ENCODE peak calls at places on chromosome X, in seven cellular contexts. D is Peyer's patch, Q is lower lobe of right lung, X is right cardiac atrium, G is endothelial cell of umbilical vein, T is cardiac muscle cell, Z is psoas muscle. W is an unnamed sample.

GRCh38 chrX:2692221-2693122 is 1.4 kb downstream of the CD99 start:
- DNase-seq in Z (peak; percentile 38), D (peak; percentile 59), Q (peak; percentile 62), X (peak; percentile 81), T (peak; percentile 58), G (peak; percentile 49), W (peak; percentile 49)

GRCh38 chrX:15761564-15762191 is 23.6 kb downstream of the CA5B start:
- DNase-seq in Q (no peak), Z (no peak), X (no peak), T (peak; percentile 35), G (peak; percentile 20), D (no peak), W (peak; percentile 44)

GRCh38 chrX:137164329-137164728 is 130.5 kb upstream of the GPR101 start:
- DNase-seq in X (no peak), G (no peak), Q (no peak), D (no peak), T (no peak), Z (no peak), W (no peak)

GRCh38 chrX:68935362-68935761 is 106.5 kb downstream of the EFNB1 start:
- DNase-seq in D (no peak), G (no peak), X (no peak), T (no peak), Z (no peak), Q (no peak), W (no peak)

GRCh38 chrX:53882331-53882730 is 161.9 kb downstream of the PHF8 start:
- DNase-seq in D (no peak), T (peak; percentile 2), X (no peak), G (no peak), Q (no peak), Z (no peak), W (no peak)

GRCh38 chrX:39791691-39792090 is 306.1 kb downstream of the BCOR start:
- DNase-seq in T (no peak), Z (no peak), D (no peak), X (no peak), G (no peak), Q (no peak), W (no peak)

GRCh38 chrX:138014577-138014976 is 448.6 kb downstream of the ZIC3 start:
- DNase-seq in X (no peak), T (no peak), Z (no peak), G (no peak), Q (no peak), D (no peak), W (no peak)

GRCh38 chrX:150690126-150690525 is 3.1 kb upstream of the MTMR1 start:
- DNase-seq in G (no peak), D (no peak), Z (no peak), T (no peak), X (no peak), Q (no peak), W (no peak)

GRCh38 chrX:139113682-139114081 is 402.2 kb upstream of the FGF13 start:
- DNase-seq in Q (no peak), Z (no peak), X (no peak), T (no peak), G (no peak), D (no peak), W (no peak)
- H3K4me1 ChIP-seq in Q (no peaks in the 10 kb centered on the region), Z (peaks cover 9% of the 10 kb centered on the region), X (no peaks in the 10 kb centered on the region), T (no peaks in the 10 kb centered on the region), G (no peaks in the 10 kb centered on the region), D (no peaks in the 10 kb centered on the region), W (no peaks in the 10 kb centered on the region)

GRCh38 chrX:5632061-5632614 is 596.5 kb downstream of the NLGN4X start:
- DNase-seq in Q (no peak), G (no peak), X (no peak), D (no peak), Z (no peak), T (peak; percentile 38), W (no peak)
- H3K4me3 ChIP-seq in Q (no peak overlapping the region), G (no peak overlapping the region), X (no peak overlapping the region), D (no peak overlapping the region), Z (no peak overlapping the region), T (no peak overlapping the region), W (no peak overlapping the region)

GRCh38 chrX:1502853-1503252 is 34.1 kb downstream of the P2RY8 start:
- DNase-seq in T (no peak), X (no peak), Q (no peak), Z (no peak), D (no peak), G (no peak), W (no peak)

GRCh38 chrX:1502241-1502640 is 34.7 kb downstream of the P2RY8 start:
- DNase-seq in G (no peak), D (no peak), Q (no peak), Z (no peak), T (no peak), X (no peak), W (no peak)

GRCh38 chrX:1511150-1511549 is 25.8 kb downstream of the P2RY8 start:
- DNase-seq in X (no peak), T (no peak), Z (no peak), Q (no peak), G (no peak), D (no peak), W (no peak)

GRCh38 chrX:1507511-1508463 is 29.2 kb downstream of the P2RY8 start:
- DNase-seq in Z (no peak), G (no peak), X (peak; percentile 49), Q (peak; percentile 60), D (no peak), T (no peak), W (peak; percentile 32)

DNA sequence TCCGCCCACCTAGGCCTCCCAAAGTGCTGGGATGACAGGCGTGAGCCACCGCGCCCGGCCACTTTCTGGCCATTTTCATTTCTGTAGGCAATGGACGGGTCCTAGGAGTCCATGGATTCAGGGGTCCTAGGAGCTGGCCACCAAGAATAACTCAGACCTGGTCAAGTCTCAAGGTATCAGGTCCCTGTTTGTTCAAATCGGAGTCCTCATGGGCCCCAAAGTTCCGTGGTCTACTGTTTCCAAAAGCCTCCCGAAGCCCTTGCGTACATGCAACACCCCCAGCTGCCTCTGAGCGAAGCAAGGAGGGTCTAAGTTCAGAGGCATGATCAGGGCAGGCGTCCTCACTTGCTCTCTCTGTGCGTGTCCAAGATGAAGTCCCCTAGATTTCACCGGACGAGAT is 30.1 kb downstream of the P2RY8 start:
- DNase-seq in Q (no peak), G (no peak), X (no peak), D (no peak), Z (no peak), T (no peak), W (no peak)
- H3K4me1 ChIP-seq in Q (peaks cover 5% of the 10 kb centered on the region), G (no peaks in the 10 kb centered on the region), X (no peaks in the 10 kb centered on the region), D (no peaks in the 10 kb centered on the region), Z (no peaks in the 10 kb centered on the region), T (no peaks in the 10 kb centered on the region), W (peaks cover 54% of the 10 kb centered on the region)

DNA sequence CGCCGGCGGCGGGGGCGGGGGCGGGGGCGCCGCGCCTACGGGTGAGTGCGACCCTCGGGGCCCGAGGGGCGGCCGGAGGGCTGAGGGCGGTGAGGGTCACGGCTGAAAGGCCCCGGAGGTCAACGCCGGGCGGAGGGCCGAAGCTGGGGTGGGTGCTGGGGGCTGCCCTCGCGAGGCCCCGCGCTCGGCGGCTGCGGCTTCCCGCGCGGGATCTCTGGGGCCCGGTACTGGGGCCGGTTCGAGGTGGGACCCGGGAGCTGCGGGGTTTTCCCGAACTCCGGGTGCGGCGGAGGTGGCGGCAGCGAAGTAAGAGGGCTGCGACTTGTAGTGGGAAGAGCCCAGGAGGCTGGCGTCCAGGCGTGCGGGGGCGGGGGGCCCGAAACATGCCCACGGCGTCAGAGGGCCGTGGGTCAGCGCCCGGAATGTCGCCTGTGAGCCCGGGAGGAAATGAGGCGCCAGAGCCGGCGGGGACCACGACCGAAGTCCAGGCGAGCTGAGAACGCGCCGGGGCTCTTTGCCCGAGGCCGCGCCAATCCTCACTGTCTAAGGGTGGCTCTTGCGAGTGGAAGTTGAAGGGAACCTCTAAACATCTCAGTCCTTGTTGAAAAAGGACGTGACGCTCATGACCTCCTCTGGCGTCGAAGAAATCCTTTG is 407 bp downstream of the IL13RA1 start:
- DNase-seq in Q (peak; percentile 67), G (peak; percentile 55), X (peak; percentile 84), Z (peak; percentile 65), T (peak; percentile 56), D (peak; percentile 75), W (no peak)
- H3K4me3 ChIP-seq in Q (peak overlapping the region; percentile 64), G (peak overlapping the region; percentile 60), X (peak overlapping the region; percentile 95), Z (peak overlapping the region; percentile 76), T (peak overlapping the region; percentile 80), D (peak overlapping the region; percentile 81), W (no peak overlapping the region)

GRCh38 chrX:42694260-42694815 is 83.6 kb downstream of the PPP1R2C start:
- DNase-seq in T (no peak), X (no peak), D (no peak), Z (no peak), Q (no peak), G (no peak), W (no peak)

GRCh38 chrX:42695800-42696358 is 82.1 kb downstream of the PPP1R2C start:
- DNase-seq in G (no peak), D (no peak), T (peak; percentile 15), Q (no peak), Z (no peak), X (no peak), W (no peak)

GRCh38 chrX:42696551-42697129 is 81.3 kb downstream of the PPP1R2C start:
- DNase-seq in T (no peak), D (no peak), Z (no peak), G (no peak), Q (no peak), X (no peak), W (no peak)

GRCh38 chrX:42697544-42697943 is 80.4 kb downstream of the PPP1R2C start:
- DNase-seq in X (no peak), T (no peak), D (no peak), G (no peak), Z (no peak), Q (no peak), W (no peak)
- H3K4me1 ChIP-seq in X (no peaks in the 10 kb centered on the region), T (no peaks in the 10 kb centered on the region), D (no peaks in the 10 kb centered on the region), G (no peaks in the 10 kb centered on the region), Z (no peaks in the 10 kb centered on the region), Q (no peaks in the 10 kb centered on the region), W (no peaks in the 10 kb centered on the region)

DNA sequence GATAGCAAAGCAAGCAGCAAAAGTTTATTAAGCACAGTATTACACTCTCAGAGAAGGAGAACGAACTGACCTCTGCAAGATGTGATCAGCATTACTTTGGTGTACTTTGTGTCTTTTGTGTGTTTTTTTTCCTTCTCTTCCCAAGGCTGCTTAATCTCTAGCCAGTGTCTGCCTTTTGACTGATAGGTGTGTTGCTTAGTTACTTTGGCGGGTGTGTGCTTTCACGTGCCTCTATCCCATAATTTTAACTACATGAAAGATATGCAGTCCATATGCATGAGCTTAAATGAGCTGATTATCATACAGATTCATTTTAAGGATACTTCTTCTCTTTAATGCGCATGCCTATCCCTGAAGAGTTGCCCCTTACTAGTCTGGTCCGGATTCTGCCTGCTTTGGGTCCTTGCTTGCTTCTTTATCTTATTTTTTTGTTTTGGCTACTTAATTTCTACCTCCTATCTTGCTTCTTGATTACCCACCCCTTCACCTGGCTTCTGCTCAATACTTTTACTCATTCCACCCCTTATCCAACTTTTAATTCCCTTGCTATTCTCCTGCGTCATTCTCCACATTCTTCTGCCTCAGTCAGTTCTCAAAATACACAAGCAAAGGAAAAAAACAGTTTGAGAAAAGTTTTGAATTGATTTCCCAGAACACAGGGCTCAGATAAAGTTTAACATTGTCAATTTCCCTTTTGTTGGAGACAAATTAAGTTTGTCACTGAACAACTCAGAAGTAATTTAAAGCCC is 181.9 kb downstream of the TENT5D start:
- DNase-seq in Z (no peak), X (no peak), T (no peak), Q (no peak), G (no peak), D (no peak), W (no peak)
- H3K4me3 ChIP-seq in Z (no peak overlapping the region), X (no peak overlapping the region), T (no peak overlapping the region), Q (no peak overlapping the region), G (no peak overlapping the region), D (no peak overlapping the region), W (no peak overlapping the region)

W was measured in CD4-positive, alpha-beta memory T cell.